ENCODE peak calls at places on chromosomes 6 and 20, in six cellular contexts. G is K562, C is GM12878, B is upper lobe of left lung, Z is HepG2, X is A549. A is an unnamed sample.

GRCh38 chr6:128635219-128635618 is 114.8 kb upstream of the PTPRK start:
- ATAC-seq in C (no peak), Z (no peak), B (no peak), G (no peak), X (no peak), A (no peak)

GRCh38 chr20:56004611-56005388 is 519 bp downstream of the CBLN4 start:
- ATAC-seq in Z (no peak), G (no peak), X (no peak), B (no peak), C (no peak), A (no peak)

GRCh38 chr20:17925300-17925939 is 43.2 kb downstream of the SNX5 start:
- ATAC-seq in X (no peak), C (no peak), B (no peak), G (peak; percentile 89), Z (peak; percentile 29), A (no peak)

GRCh38 chr6:26412225-26412624 is 10.2 kb downstream of the BTN3A1 start:
- ATAC-seq in B (no peak), Z (no peak), G (peak; percentile 17), C (no peak), X (no peak), A (no peak)

GRCh38 chr6:69958978-69959377 is 92.6 kb downstream of the COL19A1 start:
- ATAC-seq in C (no peak), X (no peak), B (no peak), G (no peak), Z (no peak), A (no peak)

GRCh38 chr20:59823030-59823423 is 110.4 kb downstream of the SYCP2 start:
- ATAC-seq in G (no peak), X (no peak), B (no peak), C (no peak), Z (no peak), A (no peak)

GRCh38 chr6:149114167-149114566 is 203.3 kb upstream of the TAB2 start:
- ATAC-seq in C (no peak), X (no peak), G (no peak), B (no peak), Z (no peak), A (no peak)

GRCh38 chr6:83417880-83418663 is 12.8 kb downstream of the ME1 start:
- ATAC-seq in X (peak; percentile 89), C (peak; percentile 76), Z (peak; percentile 74), G (peak; percentile 93), B (no peak), A (peak; percentile 48)

GRCh38 chr20:15220778-15221565 is 883.6 kb upstream of the FLRT3 start:
- ATAC-seq in G (no peak), C (no peak), B (no peak), Z (no peak), X (no peak), A (no peak)

GRCh38 chr6:76702187-76702586 is 629.7 kb upstream of the IMPG1 start:
- ATAC-seq in X (no peak), C (no peak), G (no peak), Z (no peak), B (no peak), A (no peak)

GRCh38 chr20:11255455-11255854 is 581.7 kb upstream of the JAG1 start:
- ATAC-seq in C (no peak), Z (no peak), B (no peak), G (no peak), X (no peak), A (no peak)

GRCh38 chr6:109347779-109348178 is 34.5 kb downstream of the CD164 start:
- ATAC-seq in B (no peak), Z (peak; percentile 91), X (no peak), G (peak; percentile 31), C (no peak), A (no peak)

GRCh38 chr6:163872335-163872734 is 457.8 kb downstream of the QKI start:
- ATAC-seq in B (no peak), C (no peak), G (no peak), X (no peak), Z (no peak), A (no peak)

GRCh38 chr6:116986819-116987218 is 109.8 kb downstream of the RFX6 start:
- ATAC-seq in Z (no peak), X (no peak), G (no peak), B (no peak), C (no peak), A (no peak)

GRCh38 chr6:143773503-143773902 is 69.6 kb upstream of the LTV1 start:
- ATAC-seq in G (no peak), X (no peak), C (no peak), B (no peak), Z (no peak), A (peak; percentile 72)

GRCh38 chr6:163705923-163706322 is 291.4 kb downstream of the QKI start:
- ATAC-seq in X (no peak), Z (no peak), C (peak; percentile 66), G (no peak), B (no peak), A (no peak)

GRCh38 chr6:149761438-149761837 is 11.9 kb downstream of the PCMT1 start:
- ATAC-seq in C (peak; percentile 99), X (no peak), B (no peak), Z (no peak), G (no peak), A (no peak)

GRCh38 chr6:75524322-75524972 is 30.8 kb upstream of the FILIP1 start:
- ATAC-seq in G (peak; percentile 70), X (peak; percentile 98), B (peak; percentile 52), Z (peak; percentile 99), C (no peak), A (no peak)

GRCh38 chr6:108175592-108176279 is 9.9 kb downstream of the NR2E1 start:
- ATAC-seq in X (peak; percentile 46), C (peak; percentile 30), B (peak; percentile 72), G (peak; percentile 93), Z (peak; percentile 93), A (no peak)

GRCh38 chr20:10313215-10313614 is 94.6 kb downstream of the SNAP25 start:
- ATAC-seq in X (peak; percentile 23), B (no peak), G (no peak), C (no peak), Z (no peak), A (no peak)

GRCh38 chr6:149284904-149285303 is 32.6 kb upstream of the TAB2 start:
- ATAC-seq in G (no peak), Z (no peak), X (no peak), C (peak; percentile 82), B (no peak), A (no peak)

GRCh38 chr6:7153807-7154206 is 46.0 kb downstream of the RREB1 start:
- ATAC-seq in Z (no peak), G (no peak), C (no peak), B (no peak), X (peak; percentile 35), A (no peak)

GRCh38 chr20:9617940-9618339 is 103.5 kb downstream of the LAMP5 start:
- ATAC-seq in C (no peak), Z (peak; percentile 81), B (peak; percentile 79), X (peak; percentile 93), G (peak; percentile 71), A (no peak)

GRCh38 chr6:125124250-125124777 is 29.3 kb upstream of the TPD52L1 start:
- ATAC-seq in X (peak; percentile 95), C (no peak), B (no peak), Z (peak; percentile 69), G (peak; percentile 68), A (no peak)

GRCh38 chr6:109793793-109794192 is 102.7 kb downstream of the FIG4 start:
- ATAC-seq in B (peak; percentile 92), Z (no peak), C (no peak), G (peak; percentile 74), X (peak; percentile 96), A (peak; percentile 91)

GRCh38 chr6:168121308-168121665 is 42.3 kb upstream of the FRMD1 start:
- ATAC-seq in Z (no peak), B (no peak), G (no peak), X (no peak), C (no peak), A (no peak)

GRCh38 chr6:44698602-44699001 is 311.1 kb downstream of the CDC5L start:
- ATAC-seq in Z (no peak), C (no peak), X (no peak), G (no peak), B (no peak), A (no peak)

GRCh38 chr6:42297661-42298060 is 80.0 kb upstream of the MRPS10 start:
- ATAC-seq in G (no peak), Z (no peak), X (no peak), B (no peak), C (no peak), A (no peak)
- H3K4me1 ChIP-seq in G (no peaks in the 10 kb centered on the region), Z (no peaks in the 10 kb centered on the region), X (peaks cover 28% of the 10 kb centered on the region), B (peaks cover 20% of the 10 kb centered on the region), C (peaks cover 5% of the 10 kb centered on the region), A (no peaks in the 10 kb centered on the region)

DNA sequence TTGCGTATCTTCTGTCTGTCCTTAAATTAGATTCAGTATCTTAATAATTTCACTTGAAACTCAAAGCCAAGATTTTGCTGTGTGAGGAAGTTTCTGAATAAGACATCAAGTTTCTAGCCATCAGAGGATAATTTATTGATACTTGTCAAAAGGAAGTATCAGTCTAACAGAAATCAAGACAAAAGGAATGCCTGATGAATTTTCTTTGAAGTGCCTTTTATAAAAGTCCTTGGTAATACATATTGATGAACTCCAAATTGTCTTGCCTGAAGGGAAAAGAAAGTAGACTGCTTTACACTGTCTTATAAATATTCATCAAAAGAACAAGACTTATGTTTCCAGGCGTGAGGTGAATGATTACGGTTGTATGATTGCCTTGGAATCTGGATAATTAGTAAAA is 986.0 kb upstream of the MAP3K7 start:
- ATAC-seq in C (no peak), B (no peak), Z (no peak), G (no peak), X (no peak), A (no peak)
- TF ChIP-seq EP300 in C (no peak), B (no peak), Z (no peak), G (no peak), X (no peak), A (no peak)

GRCh38 chr6:30238178-30238795 is 25.1 kb upstream of the TRIM26 start:
- ATAC-seq in Z (peak; percentile 93), G (peak; percentile 93), C (peak; percentile 82), B (no peak), X (peak; percentile 91), A (no peak)
- TF ChIP-seq CTCF in Z (peak; percentile 86), G (peak; percentile 76), C (peak; percentile 76), B (no peak), X (peak; percentile 52), A (peak; percentile 11)

GRCh38 chr6:33676416-33677152 is 34.9 kb downstream of the UQCC2 start:
- ATAC-seq in G (no peak), X (no peak), C (no peak), B (no peak), Z (no peak), A (no peak)

GRCh38 chr6:33673847-33674246 is 37.7 kb downstream of the UQCC2 start:
- ATAC-seq in G (no peak), C (no peak), Z (no peak), B (no peak), X (no peak), A (no peak)

GRCh38 chr6:33677153-33677660 is 34.3 kb downstream of the UQCC2 start:
- ATAC-seq in C (no peak), Z (no peak), X (peak; percentile 11), G (no peak), B (no peak), A (no peak)

GRCh38 chr6:33677689-33678088 is 33.8 kb downstream of the UQCC2 start:
- ATAC-seq in G (no peak), C (no peak), Z (no peak), X (no peak), B (no peak), A (no peak)

DNA sequence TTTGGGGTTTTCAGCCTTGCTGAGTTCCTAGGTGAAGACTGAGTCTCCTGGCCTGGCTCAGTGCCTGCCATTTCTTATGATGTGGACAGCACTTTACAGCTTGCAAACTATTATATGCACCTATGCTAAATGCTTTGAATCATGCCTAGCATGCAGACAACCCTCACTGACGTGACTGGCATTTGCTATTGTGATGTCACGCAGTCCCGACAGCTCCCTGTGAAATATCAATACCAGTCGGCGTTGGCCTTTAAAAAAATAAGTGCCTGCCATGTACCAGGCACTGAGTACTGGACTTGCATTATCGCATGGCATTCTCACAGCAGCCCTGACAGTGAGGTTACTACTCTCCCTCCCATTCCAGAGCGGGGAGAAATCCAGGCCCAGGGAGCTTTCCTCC is 35.5 kb downstream of the UQCC2 start:
- ATAC-seq in C (no peak), X (no peak), G (no peak), Z (no peak), B (no peak), A (no peak)
- H3K4me1 ChIP-seq in C (no peaks in the 10 kb centered on the region), X (peaks cover 72% of the 10 kb centered on the region), G (peaks cover 8% of the 10 kb centered on the region), Z (no peaks in the 10 kb centered on the region), B (no peaks in the 10 kb centered on the region), A (no peaks in the 10 kb centered on the region)

A was measured in gastroesophageal sphincter.